ENCODE peak calls at places on chromosomes 13 and 19, in seven cellular contexts. E, P, D, U, W, I and Y are unnamed samples.

GRCh38 chr19:30312582-30313352 is 59.4 kb upstream of the ZNF536 start:
- DNase-seq in E (no peak), P (no peak), D (peak; percentile 22), U (no peak), W (no peak), I (no peak), Y (no peak)

GRCh38 chr13:32877491-32877890 is 138.7 kb upstream of the KL start:
- DNase-seq in E (no peak), P (no peak), D (no peak), U (no peak), W (no peak), I (no peak), Y (no peak)

GRCh38 chr19:13831560-13832056 is 36.4 kb downstream of the ZSWIM4 start:
- DNase-seq in E (no peak), P (no peak), D (no peak), U (no peak), W (no peak), I (no peak), Y (no peak)

GRCh38 chr13:113746143-113746525 is 12.9 kb upstream of the TMEM255B start:
- DNase-seq in E (no peak), P (no peak), D (peak; percentile 34), U (no peak), W (no peak), I (no peak), Y (no peak)

GRCh38 chr19:5115771-5116202 is 146.9 kb downstream of the KDM4B start:
- DNase-seq in E (no peak), P (no peak), D (no peak), U (no peak), W (no peak), I (no peak), Y (no peak)

GRCh38 chr19:55283548-55284393 is at the start of gene BRSK1:
- DNase-seq in E (peak; percentile 77), P (peak; percentile 77), D (peak; percentile 95), U (no peak), W (peak; percentile 92), I (peak; percentile 57), Y (no peak)

GRCh38 chr19:11356676-11357550 is 1.7 kb downstream of the PLPPR2 start:
- DNase-seq in E (no peak), P (peak; percentile 21), D (no peak), U (no peak), W (no peak), I (no peak), Y (no peak)

GRCh38 chr13:21529102-21529893 is 70.2 kb upstream of the ZDHHC20 start:
- DNase-seq in E (no peak), P (no peak), D (no peak), U (no peak), W (no peak), I (no peak), Y (no peak)

GRCh38 chr19:52664461-52664860 is 26.3 kb upstream of the ZNF83 start:
- DNase-seq in E (no peak), P (no peak), D (peak; percentile 39), U (no peak), W (no peak), I (no peak), Y (no peak)

GRCh38 chr19:7505288-7505681 is 10.6 kb upstream of the ZNF358 start:
- DNase-seq in E (no peak), P (no peak), D (peak; percentile 56), U (no peak), W (no peak), I (no peak), Y (no peak)

GRCh38 chr13:49711218-49711863 is 20.1 kb upstream of the EBPL start:
- DNase-seq in E (no peak), P (no peak), D (no peak), U (peak; percentile 44), W (no peak), I (no peak), Y (no peak)

GRCh38 chr19:45782162-45782623 is at the start of gene DMPK:
- DNase-seq in E (peak; percentile 78), P (no peak), D (no peak), U (no peak), W (no peak), I (no peak), Y (no peak)